ENCODE peak calls at places on chromosomes 16 and 17, in six cellular contexts. D, F, L, R, P and M are unnamed samples.

GRCh38 chr17:30858556-30859250 is 26.9 kb downstream of the ATAD5 start:
- DNase-seq in D (no peak), F (peak; percentile 0), L (peak; percentile 1), R (no peak), P (no peak), M (no peak)

GRCh38 chr17:47741109-47741792 is 8.2 kb downstream of the TBX21 start:
- DNase-seq in D (no peak), F (no peak), L (no peak), R (peak; percentile 48), P (no peak), M (no peak)

GRCh38 chr16:81073560-81074330 is 3.3 kb downstream of the C16orf46 start:
- DNase-seq in D (no peak), F (no peak), L (no peak), R (no peak), P (no peak), M (no peak)

GRCh38 chr17:48841395-48841831 is 10.6 kb downstream of the CALCOCO2 start:
- DNase-seq in D (peak; percentile 7), F (peak; percentile 85), L (peak; percentile 76), R (no peak), P (no peak), M (peak; percentile 72)

GRCh38 chr17:2232244-2232638 is 71.3 kb downstream of the SMG6 start:
- DNase-seq in D (no peak), F (peak; percentile 87), L (peak; percentile 96), R (no peak), P (no peak), M (no peak)

GRCh38 chr16:17380613-17381012 is 90.1 kb downstream of the XYLT1 start:
- DNase-seq in D (no peak), F (no peak), L (peak; percentile 49), R (no peak), P (no peak), M (no peak)

GRCh38 chr17:80513892-80514291 is 30.7 kb upstream of the RPTOR start:
- DNase-seq in D (no peak), F (peak; percentile 26), L (peak; percentile 86), R (no peak), P (no peak), M (no peak)

GRCh38 chr17:40021471-40021961 is 6.3 kb downstream of the CSF3 start:
- DNase-seq in D (no peak), F (peak; percentile 68), L (peak; percentile 61), R (no peak), P (no peak), M (no peak)

GRCh38 chr17:40561871-40562611 is 3.2 kb downstream of the CCR7 start:
- DNase-seq in D (no peak), F (no peak), L (no peak), R (peak; percentile 71), P (no peak), M (peak; percentile 58)

GRCh38 chr16:53078765-53079484 is 24.1 kb downstream of the CHD9 start:
- DNase-seq in D (no peak), F (no peak), L (peak; percentile 53), R (no peak), P (no peak), M (no peak)

GRCh38 chr17:266701-267656 is 85.5 kb upstream of the DOC2B start:
- DNase-seq in D (no peak), F (peak; percentile 22), L (no peak), R (no peak), P (no peak), M (no peak)

GRCh38 chr17:61379457-61380216 is 20.0 kb upstream of the TBX2 start:
- DNase-seq in D (no peak), F (no peak), L (no peak), R (no peak), P (no peak), M (no peak)

GRCh38 chr16:50371936-50372595 is 3.3 kb upstream of the BRD7 start:
- DNase-seq in D (peak; percentile 28), F (peak; percentile 43), L (no peak), R (no peak), P (no peak), M (no peak)

GRCh38 chr16:78503501-78504110 is 404.2 kb downstream of the WWOX start:
- DNase-seq in D (peak; percentile 55), F (peak; percentile 80), L (peak; percentile 11), R (no peak), P (peak; percentile 7), M (peak; percentile 38)

GRCh38 chr17:78798695-78799559 is 16.9 kb upstream of the CYTH1 start:
- DNase-seq in D (peak; percentile 34), F (peak; percentile 39), L (peak; percentile 13), R (no peak), P (no peak), M (peak; percentile 69)

GRCh38 chr16:12062343-12063003 is 85.9 kb downstream of the SNX29 start:
- DNase-seq in D (peak; percentile 42), F (peak; percentile 92), L (peak; percentile 72), R (no peak), P (peak; percentile 4), M (peak; percentile 4)

GRCh38 chr17:80025796-80026195 is 9.9 kb downstream of the TBC1D16 start:
- DNase-seq in D (no peak), F (no peak), L (peak; percentile 59), R (no peak), P (no peak), M (no peak)

GRCh38 chr16:47687694-47688093 is 226.6 kb downstream of the PHKB start:
- DNase-seq in D (no peak), F (no peak), L (peak; percentile 15), R (no peak), P (no peak), M (no peak)

GRCh38 chr16:4461250-4462085 is 13.0 kb downstream of the NMRAL1 start:
- DNase-seq in D (no peak), F (no peak), L (no peak), R (no peak), P (no peak), M (no peak)

GRCh38 chr16:17160285-17160854 is 310.4 kb downstream of the XYLT1 start:
- DNase-seq in D (no peak), F (no peak), L (peak; percentile 45), R (no peak), P (no peak), M (no peak)

GRCh38 chr16:30896890-30897730 is 696 bp downstream of the CTF1 start:
- DNase-seq in D (peak; percentile 91), F (peak; percentile 92), L (peak; percentile 87), R (peak; percentile 84), P (peak; percentile 86), M (peak; percentile 88)

GRCh38 chr16:10325783-10326543 is 59.9 kb upstream of the ATF7IP2 start:
- DNase-seq in D (no peak), F (peak; percentile 48), L (no peak), R (no peak), P (no peak), M (no peak)

GRCh38 chr17:9021158-9021984 is at the start of gene NTN1:
- DNase-seq in D (peak; percentile 67), F (peak; percentile 35), L (peak; percentile 13), R (peak; percentile 54), P (no peak), M (peak; percentile 88)

GRCh38 chr16:48879173-48879926 is 269.4 kb upstream of the N4BP1 start:
- DNase-seq in D (no peak), F (no peak), L (no peak), R (no peak), P (no peak), M (no peak)
- TF ChIP-seq CTCF in D (no peak), F (no peak), L (no peak), R (no peak), P (no peak), M (no peak)

GRCh38 chr16:27355610-27356009 is 41.8 kb downstream of the IL4R start:
- DNase-seq in D (peak; percentile 34), F (peak; percentile 53), L (peak; percentile 22), R (no peak), P (peak; percentile 19), M (no peak)
- TF ChIP-seq CTCF in D (no peak), F (peak; percentile 66), L (peak; percentile 43), R (peak; percentile 22), P (peak; percentile 72), M (peak; percentile 7)

GRCh38 chr16:28089992-28090365 is 26.5 kb upstream of the GSG1L start:
- DNase-seq in D (no peak), F (no peak), L (no peak), R (no peak), P (no peak), M (no peak)

GRCh38 chr16:28089205-28089991 is 25.9 kb upstream of the GSG1L start:
- DNase-seq in D (no peak), F (no peak), L (no peak), R (no peak), P (no peak), M (no peak)

GRCh38 chr16:28092721-28093382 is 29.3 kb upstream of the GSG1L start:
- DNase-seq in D (no peak), F (no peak), L (no peak), R (no peak), P (no peak), M (no peak)

GRCh38 chr16:28091706-28092105 is 28.2 kb upstream of the GSG1L start:
- DNase-seq in D (no peak), F (no peak), L (no peak), R (no peak), P (no peak), M (no peak)

DNA sequence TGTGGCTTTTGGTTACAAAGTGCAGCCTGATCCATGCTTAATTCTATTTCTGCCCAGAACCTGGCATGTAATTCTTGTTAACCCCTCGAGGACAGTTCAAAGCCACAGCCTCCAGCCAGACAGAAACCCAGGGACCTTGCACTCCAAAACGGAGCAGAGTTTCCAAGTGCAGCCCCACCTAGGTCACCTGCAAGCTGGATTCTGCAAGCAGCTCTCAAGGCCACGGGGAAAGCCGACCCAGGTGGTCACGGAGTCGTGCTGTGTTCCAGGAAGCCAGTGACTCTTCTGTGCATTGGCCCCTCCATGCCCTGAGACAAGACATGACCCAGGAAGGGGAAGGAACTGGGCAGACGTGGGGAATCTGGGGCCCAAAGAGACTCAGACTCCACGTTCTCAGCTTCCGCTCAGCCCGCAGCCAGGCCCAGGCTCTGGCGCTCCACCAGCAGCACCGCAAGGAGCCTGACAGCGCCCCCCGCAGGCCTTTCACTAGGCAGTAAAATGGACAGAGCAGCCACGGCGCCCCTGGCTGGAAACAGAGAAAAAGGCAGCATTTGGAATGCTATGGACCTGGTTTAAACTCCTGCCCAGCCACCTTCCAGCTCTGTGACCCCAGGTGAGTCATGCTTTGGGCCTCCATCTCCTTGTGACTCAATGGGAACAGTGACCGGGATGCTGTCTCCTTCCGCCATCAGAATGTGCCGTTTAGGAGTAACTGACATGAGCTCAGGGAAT is 27.3 kb upstream of the GSG1L start:
- DNase-seq in D (no peak), F (no peak), L (peak; percentile 72), R (no peak), P (no peak), M (no peak)
- TF ChIP-seq CTCF in D (no peak), F (peak; percentile 33), L (peak; percentile 39), R (no peak), P (peak; percentile 52), M (no peak)

DNA sequence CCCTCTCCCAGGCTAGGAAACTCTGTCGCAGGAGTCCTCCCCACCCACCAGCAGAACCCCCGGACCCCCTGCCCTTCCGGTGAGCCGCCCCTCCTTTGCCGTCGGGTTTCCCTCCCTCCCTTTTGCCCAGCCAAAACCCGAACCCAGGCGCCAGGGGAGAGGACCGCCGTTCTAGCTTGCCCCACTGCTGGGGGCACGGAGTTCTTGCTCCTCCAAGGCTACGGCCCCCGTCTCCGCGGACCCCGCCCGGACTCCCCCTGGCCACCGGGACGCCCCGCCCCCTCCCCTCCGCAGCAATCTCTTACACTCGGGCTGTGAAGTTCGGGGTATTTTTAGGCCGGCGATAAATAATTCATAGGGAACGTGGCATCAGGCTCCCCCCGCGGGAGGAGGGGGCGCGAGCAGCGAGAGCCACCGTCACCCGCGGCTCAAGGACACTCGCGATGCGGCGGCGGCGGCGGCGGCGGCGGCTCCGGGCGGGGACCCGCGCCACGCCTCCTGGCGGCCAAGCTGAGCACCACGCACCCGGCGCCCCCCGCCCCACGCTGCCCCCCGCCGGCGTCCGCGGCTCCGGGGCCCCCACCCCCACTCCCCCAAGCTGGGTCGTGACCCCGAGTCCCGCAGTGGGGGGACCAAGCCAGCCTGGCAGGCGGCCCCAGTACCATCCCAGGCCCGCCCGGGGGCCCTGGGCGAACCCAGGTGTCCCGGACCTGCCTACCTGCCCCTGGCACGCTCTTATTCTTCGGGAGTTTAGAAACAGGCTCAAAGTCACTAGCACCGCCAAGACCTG is at the start of gene GRIN2C:
- DNase-seq in D (no peak), F (no peak), L (no peak), R (no peak), P (no peak), M (no peak)
- TF ChIP-seq CTCF in D (no peak), F (no peak), L (peak; percentile 24), R (peak; percentile 34), P (no peak), M (peak; percentile 19)